ENCODE peak calls at places on chromosomes 12 and 14, in six cellular contexts. Y, X, J, L, I and W are unnamed samples.

GRCh38 chr14:105500036-105500725 is 9.1 kb downstream of the TEDC1 start:
- DNase-seq in X (no peak), J (no peak), Y (no peak), L (no peak), I (no peak), W (no peak)

GRCh38 chr12:52058631-52059324 is 7.5 kb downstream of the NR4A1 start:
- DNase-seq in Y (peak; percentile 83), X (no peak), J (no peak), L (peak; percentile 11), I (no peak), W (no peak)

GRCh38 chr14:60998617-60999016 is 17.6 kb downstream of the SLC38A6 start:
- DNase-seq in Y (no peak), I (no peak), L (no peak), X (no peak), J (no peak), W (no peak)

GRCh38 chr12:54584128-54584527 is 4.3 kb downstream of the PPP1R1A start:
- DNase-seq in L (no peak), I (no peak), X (no peak), J (no peak), Y (no peak), W (no peak)

GRCh38 chr14:75010472-75010871 is 7.8 kb downstream of the EIF2B2 start:
- DNase-seq in Y (no peak), J (no peak), L (no peak), X (no peak), I (no peak), W (no peak)

GRCh38 chr12:4119157-4119761 is 154.3 kb upstream of the CCND2 start:
- DNase-seq in I (no peak), L (no peak), Y (no peak), X (no peak), J (no peak), W (no peak)

GRCh38 chr12:109764123-109764522 is 50.5 kb downstream of the FAM222A start:
- DNase-seq in I (no peak), J (no peak), L (no peak), Y (no peak), X (no peak), W (no peak)

GRCh38 chr12:75471928-75472865 is 8.4 kb upstream of the GLIPR1 start:
- DNase-seq in X (no peak), Y (no peak), L (no peak), I (no peak), J (no peak), W (no peak)

GRCh38 chr12:31363416-31363809 is 37.5 kb upstream of the SINHCAF start:
- DNase-seq in Y (no peak), I (no peak), J (no peak), L (no peak), X (no peak), W (no peak)

GRCh38 chr14:56996721-56997399 is 186.6 kb upstream of the OTX2 start:
- DNase-seq in J (peak; percentile 23), I (no peak), L (no peak), X (no peak), Y (no peak), W (peak; percentile 96)

GRCh38 chr12:106213721-106214121 is 34.1 kb downstream of the CKAP4 start:
- DNase-seq in Y (no peak), J (no peak), I (no peak), X (no peak), L (no peak), W (no peak)

GRCh38 chr14:33943081-33943480 is 7.8 kb downstream of the EGLN3 start:
- DNase-seq in J (no peak), I (no peak), L (peak; percentile 44), Y (peak; percentile 94), X (no peak), W (no peak)

GRCh38 chr12:104752016-104752415 is 206.1 kb downstream of the SLC41A2 start:
- DNase-seq in Y (no peak), X (no peak), I (no peak), L (no peak), J (no peak), W (no peak)

GRCh38 chr12:23128462-23128861 is 503.5 kb downstream of the ETNK1 start:
- DNase-seq in L (no peak), I (no peak), Y (no peak), J (no peak), X (no peak), W (no peak)

GRCh38 chr14:35300228-35300627 is 8.0 kb downstream of the PSMA6 start:
- DNase-seq in X (no peak), L (no peak), Y (no peak), J (no peak), I (no peak), W (no peak)